ENCODE peak calls at places on chromosomes 2 and 18, in ten cellular contexts. S is breast epithelium; L is DND-41; P is upper lobe of right lung; J is neuronal stem cell; R is GM23338; Y is CD8-positive, alpha-beta memory T cell; Q is mammary epithelial cell; M is tibial nerve; U is A549. Z is an unnamed sample.

GRCh38 chr18:73366713-73367112 is 498.9 kb upstream of the NETO1 start:
- DNase-seq in S (no peak), L (no peak), P (no peak), J (no peak), R (no peak), Y (no peak), Q (no peak), M (no peak), U (no peak), Z (no peak)

GRCh38 chr18:45686892-45687611 is 36.9 kb upstream of the SLC14A1 start:
- DNase-seq in S (no peak), L (peak; percentile 91), P (peak; percentile 75), J (no peak), R (no peak), Y (peak; percentile 30), Q (no peak), M (no peak), U (no peak), Z (no peak)

GRCh38 chr18:24006731-24007308 is 7.7 kb upstream of the TTC39C start:
- DNase-seq in S (no peak), L (no peak), P (no peak), J (no peak), R (no peak), Y (no peak), Q (peak; percentile 33), M (no peak), U (no peak), Z (no peak)

GRCh38 chr2:170943041-170943440 is 14.0 kb downstream of the GORASP2 start:
- DNase-seq in S (no peak), L (no peak), P (no peak), J (no peak), R (no peak), Y (no peak), Q (no peak), M (no peak), U (no peak), Z (no peak)

GRCh38 chr2:26355038-26355995 is 8.7 kb upstream of the ADGRF3 start:
- DNase-seq in S (no peak), L (no peak), P (no peak), J (no peak), R (peak; percentile 66), Y (no peak), Q (peak; percentile 98), M (no peak), U (peak; percentile 75), Z (peak; percentile 23)

GRCh38 chr2:178397002-178397605 is 53.9 kb downstream of the PRKRA start:
- DNase-seq in S (no peak), L (no peak), P (no peak), J (peak; percentile 24), R (peak; percentile 73), Y (no peak), Q (peak; percentile 24), M (peak; percentile 53), U (peak; percentile 15), Z (no peak)

GRCh38 chr18:35927431-35927830 is 45.0 kb upstream of the RMP24 start:
- DNase-seq in S (no peak), L (no peak), P (no peak), J (no peak), R (no peak), Y (no peak), Q (no peak), M (no peak), U (no peak), Z (no peak)

GRCh38 chr2:230872968-230873669 is 8.4 kb downstream of the ITM2C start:
- DNase-seq in S (no peak), L (no peak), P (peak; percentile 46), J (no peak), R (no peak), Y (no peak), Q (no peak), M (no peak), U (no peak), Z (no peak)

GRCh38 chr2:61436092-61436491 is 34.8 kb downstream of the USP34 start:
- DNase-seq in S (no peak), L (no peak), P (no peak), J (no peak), R (no peak), Y (no peak), Q (no peak), M (no peak), U (no peak), Z (peak; percentile 55)

GRCh38 chr2:61433606-61434005 is 37.3 kb downstream of the USP34 start:
- DNase-seq in S (no peak), L (no peak), P (no peak), J (no peak), R (peak; percentile 44), Y (no peak), Q (no peak), M (no peak), U (no peak), Z (no peak)

GRCh38 chr2:61437170-61437569 is 33.7 kb downstream of the USP34 start:
- DNase-seq in S (no peak), L (no peak), P (no peak), J (no peak), R (no peak), Y (no peak), Q (no peak), M (no peak), U (no peak), Z (no peak)

GRCh38 chr2:61434314-61434713 is 36.6 kb downstream of the USP34 start:
- DNase-seq in S (no peak), L (no peak), P (peak; percentile 71), J (no peak), R (no peak), Y (no peak), Q (no peak), M (no peak), U (no peak), Z (peak; percentile 79)

DNA sequence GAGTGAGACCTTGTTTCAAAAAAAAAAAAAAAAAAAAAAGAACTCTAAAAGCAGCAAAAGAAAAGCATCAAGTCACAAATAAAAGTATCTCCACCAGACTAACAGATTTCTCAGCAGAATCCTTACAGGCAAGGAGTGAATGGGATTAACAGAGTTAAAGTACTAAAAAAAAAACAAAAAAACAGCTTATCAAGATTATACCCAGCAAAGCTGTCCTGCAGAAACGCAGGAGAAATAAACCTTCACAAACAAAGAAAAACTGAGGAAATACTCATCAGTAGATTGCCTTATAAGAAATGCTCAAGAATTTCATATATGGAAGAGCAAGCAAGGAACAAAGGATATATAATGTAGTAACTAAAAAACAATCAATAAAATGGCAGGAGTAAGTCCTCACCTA is 35.6 kb downstream of the USP34 start:
- DNase-seq in S (no peak), L (no peak), P (no peak), J (no peak), R (no peak), Y (no peak), Q (no peak), M (no peak), U (no peak), Z (no peak)
- H3K4me1 ChIP-seq in S (no peaks in the 10 kb centered on the region), L (no peaks in the 10 kb centered on the region), P (peaks cover 35% of the 10 kb centered on the region), J (peaks cover 10% of the 10 kb centered on the region), R (peaks cover 6% of the 10 kb centered on the region), Y (peaks cover 44% of the 10 kb centered on the region), Q (no peaks in the 10 kb centered on the region), M (no peaks in the 10 kb centered on the region), U (peaks cover 50% of the 10 kb centered on the region), Z (peaks cover 69% of the 10 kb centered on the region)

DNA sequence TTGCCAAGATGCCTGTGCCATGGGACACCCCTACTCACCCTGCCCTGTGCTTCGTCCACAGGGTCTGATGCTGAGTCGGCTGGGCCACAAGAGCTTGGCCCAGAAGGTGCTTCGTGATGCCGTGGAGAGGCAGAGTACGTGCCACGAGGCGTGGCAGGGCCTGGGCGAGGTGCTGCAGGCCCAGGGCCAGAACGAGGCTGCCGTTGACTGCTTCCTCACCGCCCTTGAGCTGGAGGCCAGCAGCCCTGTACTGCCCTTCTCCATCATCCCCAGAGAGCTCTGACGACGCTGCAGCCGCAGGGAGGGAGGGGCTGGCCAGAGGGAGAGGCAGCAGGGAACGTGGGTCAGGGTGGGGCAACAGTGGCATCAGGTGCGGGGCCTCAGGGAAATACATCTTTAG is 81.5 kb downstream of the STPG4 start:
- DNase-seq in S (no peak), L (no peak), P (no peak), J (no peak), R (no peak), Y (no peak), Q (no peak), M (no peak), U (no peak), Z (no peak)
- H3K4me1 ChIP-seq in S (peaks cover 27% of the 10 kb centered on the region), L (no peaks in the 10 kb centered on the region), P (peaks cover 88% of the 10 kb centered on the region), J (peaks cover 41% of the 10 kb centered on the region), R (peaks cover 37% of the 10 kb centered on the region), Y (peaks cover 30% of the 10 kb centered on the region), Q (peaks cover 61% of the 10 kb centered on the region), M (peaks cover 15% of the 10 kb centered on the region), U (peaks cover 82% of the 10 kb centered on the region), Z (peaks cover 48% of the 10 kb centered on the region)

DNA sequence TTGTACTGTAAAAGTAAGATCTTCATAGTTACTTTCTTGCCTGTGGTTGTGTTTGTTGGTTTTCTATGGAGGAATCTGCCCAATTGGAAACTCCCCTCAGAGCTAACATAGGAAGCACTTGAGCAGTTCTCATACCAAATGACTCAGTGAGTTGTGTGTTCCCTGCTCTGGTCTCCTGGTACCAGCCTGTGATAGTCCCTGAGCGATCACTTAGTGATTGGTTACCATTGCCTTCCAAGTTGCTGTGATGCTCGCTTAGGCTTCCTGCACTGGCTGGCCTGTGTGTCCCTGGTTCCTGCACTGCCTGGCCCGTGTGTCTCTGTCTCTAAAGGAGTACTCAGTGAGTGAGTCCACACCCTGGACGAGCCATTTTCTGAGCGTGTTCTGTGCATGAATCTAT is 133.0 kb downstream of the MAP4K4 start:
- DNase-seq in S (no peak), L (no peak), P (no peak), J (no peak), R (no peak), Y (no peak), Q (peak; percentile 79), M (no peak), U (no peak), Z (no peak)
- H3K4me1 ChIP-seq in S (no peaks in the 10 kb centered on the region), L (no peaks in the 10 kb centered on the region), P (peaks cover 36% of the 10 kb centered on the region), J (no peaks in the 10 kb centered on the region), R (peaks cover 4% of the 10 kb centered on the region), Y (peaks cover 61% of the 10 kb centered on the region), Q (peaks cover 54% of the 10 kb centered on the region), M (no peaks in the 10 kb centered on the region), U (peaks cover 48% of the 10 kb centered on the region), Z (peaks cover 11% of the 10 kb centered on the region)

GRCh38 chr2:15731889-15732271 is 140.2 kb downstream of the DDX1 start:
- DNase-seq in S (no peak), L (no peak), P (no peak), J (no peak), R (no peak), Y (no peak), Q (no peak), M (no peak), U (no peak), Z (no peak)

GRCh38 chr2:15729709-15730544 is 138.3 kb downstream of the DDX1 start:
- DNase-seq in S (no peak), L (no peak), P (no peak), J (no peak), R (no peak), Y (no peak), Q (no peak), M (no peak), U (no peak), Z (no peak)

GRCh38 chr2:15729001-15729400 is 137.3 kb downstream of the DDX1 start:
- DNase-seq in S (no peak), L (no peak), P (no peak), J (no peak), R (no peak), Y (no peak), Q (no peak), M (no peak), U (no peak), Z (no peak)

GRCh38 chr2:15731213-15731888 is 139.7 kb downstream of the DDX1 start:
- DNase-seq in S (no peak), L (no peak), P (no peak), J (no peak), R (no peak), Y (no peak), Q (no peak), M (no peak), U (no peak), Z (no peak)

GRCh38 chr2:15730545-15731212 is 139.0 kb downstream of the DDX1 start:
- DNase-seq in S (peak; percentile 86), L (no peak), P (peak; percentile 93), J (no peak), R (no peak), Y (no peak), Q (peak; percentile 87), M (peak; percentile 94), U (peak; percentile 85), Z (peak; percentile 88)
- H3K4me1 ChIP-seq in S (peaks cover 11% of the 10 kb centered on the region), L (no peaks in the 10 kb centered on the region), P (peaks cover 26% of the 10 kb centered on the region), J (peaks cover 19% of the 10 kb centered on the region), R (no peaks in the 10 kb centered on the region), Y (no peaks in the 10 kb centered on the region), Q (peaks cover 9% of the 10 kb centered on the region), M (no peaks in the 10 kb centered on the region), U (peaks cover 44% of the 10 kb centered on the region), Z (peaks cover 22% of the 10 kb centered on the region)